ENCODE peak calls at places on chromosomes 4 and X, in nine cellular contexts. One of them, this sample, is unnamed.
A peak's percentile ranks its signal among the peaks of the same experiment; 100 is the strongest.

GRCh38 chrX:16586371-16587112 is 63.4 kb upstream of the S100G start:
- DNase-seq in NCI-H1092 treated with DMSO at 0.1 percent for 48 hours: no peak
- DNase-seq in tibial artery: no peak
- DNase-seq in H54: no peak
- DNase-seq in activated T-cell treated with anti-CD3 and anti-CD28 coated beads for 48 hours: no peak
- DNase-seq in fibroblast of the conjunctiva: no peak
- DNase-seq in hypothalamus: no peak
- DNase-seq in NCI-H1694 treated with DMSO at 0.1 percent for 48 hours: no peak
- DNase-seq in KBM-7: no peak
- DNase-seq in this sample: no peak

GRCh38 chr4:6834867-6835266 is 52.3 kb downstream of the KIAA0232 start:
- DNase-seq in NCI-H1092 treated with DMSO at 0.1 percent for 48 hours: no peak
- DNase-seq in tibial artery: no peak
- DNase-seq in H54: peak; percentile 27
- DNase-seq in activated T-cell treated with anti-CD3 and anti-CD28 coated beads for 48 hours: no peak
- DNase-seq in fibroblast of the conjunctiva: no peak
- DNase-seq in hypothalamus: no peak
- DNase-seq in NCI-H1694 treated with DMSO at 0.1 percent for 48 hours: no peak
- DNase-seq in KBM-7: no peak
- DNase-seq in this sample: no peak

GRCh38 chr4:69058410-69059059 is 37.7 kb upstream of the UGT2B7 start:
- DNase-seq in NCI-H1092 treated with DMSO at 0.1 percent for 48 hours: no peak
- DNase-seq in tibial artery: no peak
- DNase-seq in H54: no peak
- DNase-seq in activated T-cell treated with anti-CD3 and anti-CD28 coated beads for 48 hours: no peak
- DNase-seq in fibroblast of the conjunctiva: no peak
- DNase-seq in hypothalamus: no peak
- DNase-seq in NCI-H1694 treated with DMSO at 0.1 percent for 48 hours: no peak
- DNase-seq in KBM-7: no peak
- DNase-seq in this sample: no peak

GRCh38 chr4:90441770-90442169 is 314.6 kb downstream of the CCSER1 start:
- DNase-seq in NCI-H1092 treated with DMSO at 0.1 percent for 48 hours: no peak
- DNase-seq in tibial artery: no peak
- DNase-seq in H54: no peak
- DNase-seq in activated T-cell treated with anti-CD3 and anti-CD28 coated beads for 48 hours: no peak
- DNase-seq in fibroblast of the conjunctiva: no peak
- DNase-seq in hypothalamus: no peak
- DNase-seq in NCI-H1694 treated with DMSO at 0.1 percent for 48 hours: no peak
- DNase-seq in KBM-7: no peak
- DNase-seq in this sample: no peak

GRCh38 chr4:66991521-66991920 is 553.8 kb downstream of the CENPC start:
- DNase-seq in NCI-H1092 treated with DMSO at 0.1 percent for 48 hours: no peak
- DNase-seq in tibial artery: no peak
- DNase-seq in H54: no peak
- DNase-seq in activated T-cell treated with anti-CD3 and anti-CD28 coated beads for 48 hours: no peak
- DNase-seq in fibroblast of the conjunctiva: no peak
- DNase-seq in hypothalamus: no peak
- DNase-seq in NCI-H1694 treated with DMSO at 0.1 percent for 48 hours: no peak
- DNase-seq in KBM-7: no peak
- DNase-seq in this sample: no peak

GRCh38 chrX:20382518-20383291 is 116.0 kb upstream of the RPS6KA3 start:
- DNase-seq in NCI-H1092 treated with DMSO at 0.1 percent for 48 hours: no peak
- DNase-seq in tibial artery: no peak
- DNase-seq in H54: no peak
- DNase-seq in activated T-cell treated with anti-CD3 and anti-CD28 coated beads for 48 hours: peak; percentile 6
- DNase-seq in fibroblast of the conjunctiva: no peak
- DNase-seq in hypothalamus: no peak
- DNase-seq in NCI-H1694 treated with DMSO at 0.1 percent for 48 hours: peak; percentile 6
- DNase-seq in KBM-7: no peak
- DNase-seq in this sample: no peak

GRCh38 chr4:110041742-110042141 is 129.1 kb downstream of the EGF start:
- DNase-seq in NCI-H1092 treated with DMSO at 0.1 percent for 48 hours: no peak
- DNase-seq in tibial artery: no peak
- DNase-seq in H54: no peak
- DNase-seq in activated T-cell treated with anti-CD3 and anti-CD28 coated beads for 48 hours: no peak
- DNase-seq in fibroblast of the conjunctiva: no peak
- DNase-seq in hypothalamus: no peak
- DNase-seq in NCI-H1694 treated with DMSO at 0.1 percent for 48 hours: no peak
- DNase-seq in KBM-7: no peak
- DNase-seq in this sample: no peak

GRCh38 chr4:120079839-120080520 is 13.3 kb upstream of the MAD2L1 start:
- DNase-seq in NCI-H1092 treated with DMSO at 0.1 percent for 48 hours: no peak
- DNase-seq in tibial artery: no peak
- DNase-seq in H54: no peak
- DNase-seq in activated T-cell treated with anti-CD3 and anti-CD28 coated beads for 48 hours: no peak
- DNase-seq in fibroblast of the conjunctiva: no peak
- DNase-seq in hypothalamus: no peak
- DNase-seq in NCI-H1694 treated with DMSO at 0.1 percent for 48 hours: no peak
- DNase-seq in KBM-7: no peak
- DNase-seq in this sample: no peak

GRCh38 chrX:119419146-119419545 is 20.0 kb downstream of the SLC25A43 start:
- DNase-seq in NCI-H1092 treated with DMSO at 0.1 percent for 48 hours: no peak
- DNase-seq in tibial artery: no peak
- DNase-seq in H54: no peak
- DNase-seq in activated T-cell treated with anti-CD3 and anti-CD28 coated beads for 48 hours: no peak
- DNase-seq in fibroblast of the conjunctiva: no peak
- DNase-seq in hypothalamus: no peak
- DNase-seq in NCI-H1694 treated with DMSO at 0.1 percent for 48 hours: no peak
- DNase-seq in KBM-7: no peak
- DNase-seq in this sample: no peak

GRCh38 chr4:37601527-37601926 is 84.6 kb downstream of the RELL1 start:
- DNase-seq in NCI-H1092 treated with DMSO at 0.1 percent for 48 hours: no peak
- DNase-seq in tibial artery: no peak
- DNase-seq in H54: no peak
- DNase-seq in activated T-cell treated with anti-CD3 and anti-CD28 coated beads for 48 hours: no peak
- DNase-seq in fibroblast of the conjunctiva: peak; percentile 35
- DNase-seq in hypothalamus: no peak
- DNase-seq in NCI-H1694 treated with DMSO at 0.1 percent for 48 hours: no peak
- DNase-seq in KBM-7: no peak
- DNase-seq in this sample: no peak

GRCh38 chr4:113442821-113443220 is 318.7 kb downstream of the CAMK2D start:
- DNase-seq in NCI-H1092 treated with DMSO at 0.1 percent for 48 hours: no peak
- DNase-seq in tibial artery: no peak
- DNase-seq in H54: no peak
- DNase-seq in activated T-cell treated with anti-CD3 and anti-CD28 coated beads for 48 hours: no peak
- DNase-seq in fibroblast of the conjunctiva: no peak
- DNase-seq in hypothalamus: no peak
- DNase-seq in NCI-H1694 treated with DMSO at 0.1 percent for 48 hours: no peak
- DNase-seq in KBM-7: no peak
- DNase-seq in this sample: no peak

GRCh38 chr4:42280327-42281095 is 116.8 kb upstream of the SHISA3 start:
- DNase-seq in NCI-H1092 treated with DMSO at 0.1 percent for 48 hours: peak; percentile 6
- DNase-seq in tibial artery: no peak
- DNase-seq in H54: no peak
- DNase-seq in activated T-cell treated with anti-CD3 and anti-CD28 coated beads for 48 hours: no peak
- DNase-seq in fibroblast of the conjunctiva: no peak
- DNase-seq in hypothalamus: no peak
- DNase-seq in NCI-H1694 treated with DMSO at 0.1 percent for 48 hours: peak; percentile 16
- DNase-seq in KBM-7: peak; percentile 53
- DNase-seq in this sample: no peak

GRCh38 chr4:1565598-1566295 is 118.4 kb downstream of the FAM53A start:
- DNase-seq in NCI-H1092 treated with DMSO at 0.1 percent for 48 hours: no peak
- DNase-seq in tibial artery: no peak
- DNase-seq in H54: no peak
- DNase-seq in activated T-cell treated with anti-CD3 and anti-CD28 coated beads for 48 hours: no peak
- DNase-seq in fibroblast of the conjunctiva: no peak
- DNase-seq in hypothalamus: no peak
- DNase-seq in NCI-H1694 treated with DMSO at 0.1 percent for 48 hours: no peak
- DNase-seq in KBM-7: no peak
- DNase-seq in this sample: no peak

GRCh38 chrX:2962346-2962745 is 33.2 kb upstream of the ARSD start:
- DNase-seq in NCI-H1092 treated with DMSO at 0.1 percent for 48 hours: no peak
- DNase-seq in tibial artery: no peak
- DNase-seq in H54: no peak
- DNase-seq in activated T-cell treated with anti-CD3 and anti-CD28 coated beads for 48 hours: no peak
- DNase-seq in fibroblast of the conjunctiva: no peak
- DNase-seq in hypothalamus: no peak
- DNase-seq in NCI-H1694 treated with DMSO at 0.1 percent for 48 hours: no peak
- DNase-seq in KBM-7: no peak
- DNase-seq in this sample: no peak

GRCh38 chrX:100635989-100636320 is 651 bp downstream of the TSPAN6 start:
- DNase-seq in NCI-H1092 treated with DMSO at 0.1 percent for 48 hours: peak; percentile 39
- DNase-seq in tibial artery: no peak
- DNase-seq in H54: no peak
- DNase-seq in activated T-cell treated with anti-CD3 and anti-CD28 coated beads for 48 hours: no peak
- DNase-seq in fibroblast of the conjunctiva: no peak
- DNase-seq in hypothalamus: no peak
- DNase-seq in NCI-H1694 treated with DMSO at 0.1 percent for 48 hours: no peak
- DNase-seq in KBM-7: no peak
- DNase-seq in this sample: no peak

GRCh38 chrX:107449490-107450175 is at the start of gene FRMPD3:
- DNase-seq in NCI-H1092 treated with DMSO at 0.1 percent for 48 hours: peak; percentile 39
- DNase-seq in tibial artery: no peak
- DNase-seq in H54: no peak
- DNase-seq in activated T-cell treated with anti-CD3 and anti-CD28 coated beads for 48 hours: no peak
- DNase-seq in fibroblast of the conjunctiva: no peak
- DNase-seq in hypothalamus: no peak
- DNase-seq in NCI-H1694 treated with DMSO at 0.1 percent for 48 hours: no peak
- DNase-seq in KBM-7: no peak
- DNase-seq in this sample: no peak

GRCh38 chrX:75151828-75152592 is 4.1 kb downstream of the ABCB7 start:
- DNase-seq in NCI-H1092 treated with DMSO at 0.1 percent for 48 hours: no peak
- DNase-seq in tibial artery: no peak
- DNase-seq in H54: no peak
- DNase-seq in activated T-cell treated with anti-CD3 and anti-CD28 coated beads for 48 hours: no peak
- DNase-seq in fibroblast of the conjunctiva: no peak
- DNase-seq in hypothalamus: no peak
- DNase-seq in NCI-H1694 treated with DMSO at 0.1 percent for 48 hours: no peak
- DNase-seq in KBM-7: peak; percentile 15
- DNase-seq in this sample: no peak

GRCh38 chrX:20521245-20521644 is 254.5 kb upstream of the RPS6KA3 start:
- DNase-seq in NCI-H1092 treated with DMSO at 0.1 percent for 48 hours: no peak
- DNase-seq in tibial artery: no peak
- DNase-seq in H54: no peak
- DNase-seq in activated T-cell treated with anti-CD3 and anti-CD28 coated beads for 48 hours: no peak
- DNase-seq in fibroblast of the conjunctiva: peak; percentile 44
- DNase-seq in hypothalamus: no peak
- DNase-seq in NCI-H1694 treated with DMSO at 0.1 percent for 48 hours: no peak
- DNase-seq in KBM-7: no peak
- DNase-seq in this sample: no peak

GRCh38 chr4:158938462-158939044 is 164.3 kb upstream of the RAPGEF2 start:
- DNase-seq in NCI-H1092 treated with DMSO at 0.1 percent for 48 hours: peak; percentile 32
- DNase-seq in tibial artery: no peak
- DNase-seq in H54: no peak
- DNase-seq in activated T-cell treated with anti-CD3 and anti-CD28 coated beads for 48 hours: no peak
- DNase-seq in fibroblast of the conjunctiva: no peak
- DNase-seq in hypothalamus: no peak
- DNase-seq in NCI-H1694 treated with DMSO at 0.1 percent for 48 hours: peak; percentile 90
- DNase-seq in KBM-7: no peak
- DNase-seq in this sample: no peak

GRCh38 chr4:117324851-117325491 is 239.6 kb upstream of the TRAM1L1 start:
- DNase-seq in NCI-H1092 treated with DMSO at 0.1 percent for 48 hours: no peak
- DNase-seq in tibial artery: no peak
- DNase-seq in H54: no peak
- DNase-seq in activated T-cell treated with anti-CD3 and anti-CD28 coated beads for 48 hours: no peak
- DNase-seq in fibroblast of the conjunctiva: no peak
- DNase-seq in hypothalamus: no peak
- DNase-seq in NCI-H1694 treated with DMSO at 0.1 percent for 48 hours: no peak
- DNase-seq in KBM-7: no peak
- DNase-seq in this sample: no peak

GRCh38 chr4:98746936-98747658 is 88.7 kb upstream of the TSPAN5 start:
- DNase-seq in NCI-H1092 treated with DMSO at 0.1 percent for 48 hours: no peak
- DNase-seq in tibial artery: no peak
- DNase-seq in H54: no peak
- DNase-seq in activated T-cell treated with anti-CD3 and anti-CD28 coated beads for 48 hours: no peak
- DNase-seq in fibroblast of the conjunctiva: no peak
- DNase-seq in hypothalamus: no peak
- DNase-seq in NCI-H1694 treated with DMSO at 0.1 percent for 48 hours: no peak
- DNase-seq in KBM-7: no peak
- DNase-seq in this sample: no peak

GRCh38 chr4:150462743-150463142 is 119.2 kb upstream of the MAB21L2 start:
- DNase-seq in NCI-H1092 treated with DMSO at 0.1 percent for 48 hours: no peak
- DNase-seq in tibial artery: no peak
- DNase-seq in H54: no peak
- DNase-seq in activated T-cell treated with anti-CD3 and anti-CD28 coated beads for 48 hours: no peak
- DNase-seq in fibroblast of the conjunctiva: no peak
- DNase-seq in hypothalamus: no peak
- DNase-seq in NCI-H1694 treated with DMSO at 0.1 percent for 48 hours: no peak
- DNase-seq in KBM-7: no peak
- DNase-seq in this sample: no peak

GRCh38 chr4:43008793-43009192 is 116.3 kb downstream of the GRXCR1 start:
- DNase-seq in NCI-H1092 treated with DMSO at 0.1 percent for 48 hours: no peak
- DNase-seq in tibial artery: no peak
- DNase-seq in H54: no peak
- DNase-seq in activated T-cell treated with anti-CD3 and anti-CD28 coated beads for 48 hours: no peak
- DNase-seq in fibroblast of the conjunctiva: no peak
- DNase-seq in hypothalamus: no peak
- DNase-seq in NCI-H1694 treated with DMSO at 0.1 percent for 48 hours: no peak
- DNase-seq in KBM-7: no peak
- DNase-seq in this sample: no peak

GRCh38 chrX:24760601-24761000 is 66.9 kb downstream of the POLA1 start:
- DNase-seq in NCI-H1092 treated with DMSO at 0.1 percent for 48 hours: no peak
- DNase-seq in tibial artery: no peak
- DNase-seq in H54: no peak
- DNase-seq in activated T-cell treated with anti-CD3 and anti-CD28 coated beads for 48 hours: no peak
- DNase-seq in fibroblast of the conjunctiva: no peak
- DNase-seq in hypothalamus: no peak
- DNase-seq in NCI-H1694 treated with DMSO at 0.1 percent for 48 hours: no peak
- DNase-seq in KBM-7: no peak
- DNase-seq in this sample: no peak

GRCh38 chr4:8439168-8439567 is 1.4 kb downstream of the ACOX3 start:
- DNase-seq in NCI-H1092 treated with DMSO at 0.1 percent for 48 hours: no peak
- DNase-seq in tibial artery: no peak
- DNase-seq in H54: no peak
- DNase-seq in activated T-cell treated with anti-CD3 and anti-CD28 coated beads for 48 hours: no peak
- DNase-seq in fibroblast of the conjunctiva: no peak
- DNase-seq in hypothalamus: no peak
- DNase-seq in NCI-H1694 treated with DMSO at 0.1 percent for 48 hours: no peak
- DNase-seq in KBM-7: no peak
- DNase-seq in this sample: no peak

GRCh38 chr4:168337550-168337940 is 19.0 kb upstream of the DDX60 start:
- DNase-seq in NCI-H1092 treated with DMSO at 0.1 percent for 48 hours: no peak
- DNase-seq in tibial artery: no peak
- DNase-seq in H54: no peak
- DNase-seq in activated T-cell treated with anti-CD3 and anti-CD28 coated beads for 48 hours: no peak
- DNase-seq in fibroblast of the conjunctiva: no peak
- DNase-seq in hypothalamus: no peak
- DNase-seq in NCI-H1694 treated with DMSO at 0.1 percent for 48 hours: no peak
- DNase-seq in KBM-7: no peak
- DNase-seq in this sample: no peak

GRCh38 chrX:32877592-32877991 is 333.8 kb downstream of the DMD start:
- DNase-seq in NCI-H1092 treated with DMSO at 0.1 percent for 48 hours: no peak
- DNase-seq in tibial artery: no peak
- DNase-seq in H54: no peak
- DNase-seq in activated T-cell treated with anti-CD3 and anti-CD28 coated beads for 48 hours: no peak
- DNase-seq in fibroblast of the conjunctiva: no peak
- DNase-seq in hypothalamus: no peak
- DNase-seq in NCI-H1694 treated with DMSO at 0.1 percent for 48 hours: no peak
- DNase-seq in KBM-7: no peak
- DNase-seq in this sample: no peak

GRCh38 chr4:152036626-152037025 is 275.8 kb upstream of the GATB start:
- DNase-seq in NCI-H1092 treated with DMSO at 0.1 percent for 48 hours: no peak
- DNase-seq in tibial artery: no peak
- DNase-seq in H54: no peak
- DNase-seq in activated T-cell treated with anti-CD3 and anti-CD28 coated beads for 48 hours: no peak
- DNase-seq in fibroblast of the conjunctiva: no peak
- DNase-seq in hypothalamus: no peak
- DNase-seq in NCI-H1694 treated with DMSO at 0.1 percent for 48 hours: no peak
- DNase-seq in KBM-7: no peak
- DNase-seq in this sample: no peak

GRCh38 chr4:150573534-150573933 is 8.4 kb upstream of the MAB21L2 start:
- DNase-seq in NCI-H1092 treated with DMSO at 0.1 percent for 48 hours: no peak
- DNase-seq in tibial artery: no peak
- DNase-seq in H54: no peak
- DNase-seq in activated T-cell treated with anti-CD3 and anti-CD28 coated beads for 48 hours: no peak
- DNase-seq in fibroblast of the conjunctiva: no peak
- DNase-seq in hypothalamus: no peak
- DNase-seq in NCI-H1694 treated with DMSO at 0.1 percent for 48 hours: no peak
- DNase-seq in KBM-7: no peak
- DNase-seq in this sample: no peak

GRCh38 chr4:126223784-126224407 is 909.1 kb downstream of the FAT4 start:
- DNase-seq in NCI-H1092 treated with DMSO at 0.1 percent for 48 hours: peak; percentile 1
- DNase-seq in tibial artery: no peak
- DNase-seq in H54: no peak
- DNase-seq in activated T-cell treated with anti-CD3 and anti-CD28 coated beads for 48 hours: no peak
- DNase-seq in fibroblast of the conjunctiva: no peak
- DNase-seq in hypothalamus: no peak
- DNase-seq in NCI-H1694 treated with DMSO at 0.1 percent for 48 hours: no peak
- DNase-seq in KBM-7: peak; percentile 25
- DNase-seq in this sample: no peak

This sample was measured in midbrain.